ENCODE peak calls at places on chromosomes 2 and 18, in five cellular contexts. X, H, A, P and E are unnamed samples. For H3K27me3, the result is how much of the 10 kb centered on the place peaks cover.

GRCh38 chr18:2916184-2916583 is 69.4 kb downstream of the EMILIN2 start:
- DNase-seq in X (peak), H (no peak), A (no peak), P (no peak), E (peak)

GRCh38 chr2:98134138-98134537 is 47.2 kb downstream of the VWA3B start:
- DNase-seq in X (peak), H (no peak), A (no peak), P (no peak), E (peak)

GRCh38 chr2:119174216-119174992 is 15.9 kb upstream of the C1QL2 start:
- DNase-seq in X (peak), H (no peak), A (no peak), P (peak), E (peak)

GRCh38 chr2:48528431-48528830 is 1.5 kb upstream of the STON1 start:
- DNase-seq in X (no peak), H (no peak), A (no peak), P (no peak), E (no peak)

GRCh38 chr2:115908731-115909130 is 1466.3 kb downstream of the DPP10 start:
- DNase-seq in X (no peak), H (no peak), A (no peak), P (no peak), E (no peak)

GRCh38 chr2:20440001-20440560 is 6.8 kb upstream of the RHOB start:
- DNase-seq in X (no peak), H (no peak), A (no peak), P (no peak), E (no peak)

GRCh38 chr18:48868468-48869466 is 82.0 kb downstream of the SMAD7 start:
- DNase-seq in X (no peak), H (no peak), A (no peak), P (peak), E (no peak)

GRCh38 chr2:25159947-25160346 is 8.4 kb downstream of the POMC start:
- DNase-seq in X (peak), H (no peak), A (no peak), P (no peak), E (peak)

GRCh38 chr2:126748188-126748760 is 92.3 kb downstream of the GYPC start:
- DNase-seq in X (no peak), H (no peak), A (no peak), P (no peak), E (no peak)

GRCh38 chr18:53442415-53442783 is 782.1 kb downstream of the MBD2 start:
- DNase-seq in X (no peak), H (no peak), A (no peak), P (no peak), E (no peak)

DNA sequence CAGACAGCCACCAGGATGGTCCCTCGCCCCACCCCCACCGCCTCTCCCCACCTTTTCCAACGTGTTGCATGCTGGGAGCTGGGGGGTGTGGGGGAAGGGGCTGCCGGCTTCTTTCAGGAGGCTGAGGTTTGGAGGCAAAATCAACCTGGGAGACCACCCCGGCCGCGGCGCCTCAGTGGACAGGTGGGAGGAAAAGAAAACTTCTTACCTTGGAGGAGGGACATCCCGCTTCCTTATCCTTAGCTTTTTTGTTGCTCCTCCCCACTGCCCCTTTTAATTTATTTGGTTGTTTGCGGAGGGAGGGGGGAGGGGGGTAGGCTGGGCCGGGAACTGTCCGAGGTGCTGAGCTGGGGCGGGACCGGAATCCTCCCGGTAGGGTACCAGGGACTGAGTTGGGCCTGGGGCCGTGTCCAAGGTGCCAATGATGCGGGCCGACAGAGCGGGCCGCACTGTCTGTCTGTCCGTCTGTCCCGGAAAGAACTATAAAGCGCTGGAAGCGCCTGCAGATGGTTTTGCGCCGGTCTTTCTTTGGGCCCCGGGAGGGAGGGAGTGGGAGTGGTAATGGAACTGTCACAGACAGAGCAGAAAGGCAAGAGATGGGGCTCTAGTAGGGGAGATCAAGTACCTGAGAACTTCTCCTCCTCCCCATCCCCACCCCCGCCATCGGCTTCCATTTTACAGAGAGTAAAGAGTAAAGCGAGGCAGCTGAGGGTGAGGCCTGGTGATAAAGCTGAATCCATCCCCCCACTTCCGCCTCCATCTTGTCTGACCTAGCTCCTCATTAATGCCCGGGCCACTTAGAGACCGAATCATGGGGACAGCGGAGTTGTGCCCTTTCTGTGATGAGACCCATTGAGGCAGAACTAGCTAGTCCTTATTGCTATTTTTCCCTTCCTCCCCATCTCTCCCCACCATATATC is 2.4 kb downstream of the CDK5R2 start:
- DNase-seq in X (no peak), H (no peak), A (no peak), P (no peak), E (peak)
- H3K4me3 ChIP-seq in X (no peak), H (no peak), A (no peak), P (no peak), E (peak)

GRCh38 chr2:172079838-172080640 is 5.3 kb upstream of the DLX1 start:
- DNase-seq in X (no peak), H (no peak), A (no peak), P (no peak), E (peak)

GRCh38 chr2:172080641-172081230 is 4.6 kb upstream of the DLX1 start:
- DNase-seq in X (peak), H (no peak), A (no peak), P (no peak), E (peak)

GRCh38 chr2:172082105-172082943 is 3.0 kb upstream of the DLX1 start:
- DNase-seq in X (peak), H (no peak), A (no peak), P (no peak), E (peak)

GRCh38 chr2:172082944-172083718 is 2.2 kb upstream of the DLX1 start:
- DNase-seq in X (peak), H (no peak), A (peak), P (no peak), E (peak)

DNA sequence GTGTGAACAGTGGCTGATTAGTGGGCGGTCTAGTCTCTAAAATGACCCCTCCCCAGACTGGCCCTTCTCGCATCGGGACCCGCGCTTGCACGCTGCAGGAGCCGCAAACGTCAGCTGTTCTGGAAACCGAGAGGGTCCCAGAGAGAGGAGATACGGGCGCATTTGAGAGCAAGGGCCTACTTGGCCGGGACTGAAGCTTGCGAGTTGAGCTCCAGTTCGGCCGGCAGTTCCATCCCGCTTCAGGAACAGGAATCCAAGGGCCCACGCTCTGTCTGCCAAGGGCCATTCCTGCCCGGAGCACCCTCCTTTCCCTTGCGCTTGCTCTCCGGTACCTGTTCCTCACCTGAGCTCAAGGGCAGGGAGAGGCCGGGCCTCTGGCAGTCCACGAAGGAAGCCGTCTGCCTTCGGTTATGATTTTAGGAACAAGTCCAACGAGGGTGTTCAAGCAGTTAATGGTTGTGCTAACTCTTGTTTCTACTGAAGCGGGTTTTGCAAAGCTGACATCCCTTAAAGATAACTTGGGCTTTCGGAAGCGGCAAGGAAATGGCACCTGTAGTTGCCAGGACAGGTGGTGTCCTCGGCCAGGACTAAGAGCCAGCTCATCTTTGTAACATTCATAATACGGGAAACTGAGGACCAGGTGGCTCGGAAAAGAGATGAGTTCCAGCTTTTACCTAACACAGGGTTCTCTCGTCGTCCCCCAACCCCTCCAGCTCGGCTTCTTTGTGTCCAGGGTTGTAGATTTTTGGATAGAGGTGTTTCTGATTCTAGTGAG is 3.9 kb upstream of the DLX1 start:
- DNase-seq in X (peak), H (no peak), A (no peak), P (no peak), E (peak)
- H3K27me3 ChIP-seq in X (half or more), H (under half), A (under half), P (half or more), E (half or more)

GRCh38 chr18:70418551-70419311 is 129.9 kb downstream of the SOCS6 start:
- DNase-seq in X (no peak), H (no peak), A (no peak), P (no peak), E (no peak)
- H3K4me3 ChIP-seq in X (no peak), H (no peak), A (no peak), P (no peak), E (no peak)

DNA sequence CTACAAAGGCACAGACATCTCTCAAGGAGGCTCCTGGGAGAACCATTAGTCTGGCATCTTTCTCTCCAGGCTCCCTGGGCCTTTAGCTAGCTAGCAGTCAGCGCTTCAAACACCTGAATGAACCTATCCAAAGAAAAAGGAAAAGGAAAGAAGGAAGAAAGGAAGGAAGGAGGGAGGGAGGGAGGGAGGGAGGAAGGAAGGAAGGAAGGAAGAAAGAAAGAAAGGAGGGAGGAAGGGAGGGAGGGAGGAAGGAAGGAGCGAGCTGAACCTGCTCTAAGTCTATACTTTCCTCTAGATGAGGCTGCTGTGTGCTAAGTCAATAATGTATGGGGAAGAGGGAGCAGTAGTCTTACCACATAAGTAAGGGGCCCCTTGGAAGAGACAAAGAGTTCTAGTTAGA is 5.1 kb upstream of the BCL11A start:
- DNase-seq in X (no peak), H (no peak), A (no peak), P (no peak), E (no peak)
- H3K27me3 ChIP-seq in X (under half), H (under half), A (under half), P (half or more), E (under half)

GRCh38 chr2:72145658-72146329 is 1.9 kb downstream of the CYP26B1 start:
- DNase-seq in X (no peak), H (no peak), A (peak), P (no peak), E (peak)

GRCh38 chr2:72147971-72148369 is 308 bp upstream of the CYP26B1 start:
- DNase-seq in X (no peak), H (no peak), A (no peak), P (no peak), E (no peak)

GRCh38 chr2:72147303-72147970 is at the start of gene CYP26B1:
- DNase-seq in X (peak), H (no peak), A (peak), P (peak), E (peak)

GRCh38 chr2:72144746-72145657 is 2.7 kb downstream of the CYP26B1 start:
- DNase-seq in X (peak), H (peak), A (peak), P (peak), E (peak)

DNA sequence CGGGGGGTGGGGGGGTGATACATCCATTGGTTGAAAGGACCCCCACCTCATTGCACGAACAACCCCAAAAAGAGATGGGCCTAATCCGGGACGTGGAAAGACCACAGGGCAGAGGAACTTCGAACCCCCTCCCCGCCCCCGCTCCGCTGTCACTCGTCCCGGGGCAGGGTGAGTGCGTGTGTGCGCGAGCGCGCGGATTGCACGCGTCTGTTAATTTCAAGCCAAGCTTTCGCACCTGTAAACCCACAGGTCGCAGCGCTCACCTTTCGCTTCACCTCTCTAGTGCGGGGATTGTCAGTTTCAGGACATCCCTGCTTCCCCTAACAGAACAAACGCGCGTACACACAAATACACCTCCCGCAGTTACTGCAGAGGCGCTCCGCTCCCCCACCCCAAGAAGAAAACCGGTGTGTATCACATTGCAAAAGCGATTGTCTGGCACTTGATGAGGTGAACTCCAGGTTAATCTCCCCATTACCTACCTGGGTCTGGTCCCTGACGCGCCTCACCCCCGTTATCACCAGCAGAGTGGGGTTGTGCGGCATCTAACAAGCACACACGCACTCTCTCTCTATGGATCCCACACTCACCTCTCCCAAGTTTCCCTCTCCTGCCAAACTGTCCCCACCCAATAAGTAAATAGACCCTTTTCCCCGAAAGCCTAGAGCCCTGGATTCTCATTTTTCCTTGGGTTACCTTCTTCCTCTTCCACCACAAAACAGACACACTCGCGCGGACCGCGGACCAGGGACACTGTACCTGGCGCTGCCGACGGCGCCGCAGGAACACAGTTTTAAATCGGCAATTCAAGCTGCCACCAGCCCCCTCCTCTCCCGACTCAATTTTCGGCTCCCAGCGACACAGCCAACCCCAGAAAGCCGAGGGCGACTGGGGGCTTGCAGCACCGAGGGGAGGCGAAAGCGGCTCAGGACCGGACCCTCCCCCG is 1.0 kb downstream of the CYP26B1 start:
- DNase-seq in X (no peak), H (no peak), A (peak), P (peak), E (peak)
- H3K4me3 ChIP-seq in X (peak), H (peak), A (peak), P (peak), E (peak)

GRCh38 chr18:42174909-42175308 is 219.9 kb downstream of the PIK3C3 start:
- DNase-seq in X (peak), H (peak), A (no peak), P (no peak), E (peak)
- H3K27me3 ChIP-seq in X (under half), H (under half), A (under half), P (under half), E (under half)